ENCODE peak calls at places on chromosome 7, in eight cellular contexts. B, N, Q, G, C, J, R and H are unnamed samples.

GRCh38 chr7:47088329-47089067 is 493.4 kb downstream of the TNS3 start:
- DNase-seq in B (peak), N (peak), G (peak), R (no peak), J (no peak), C (peak), Q (no peak), H (no peak)

GRCh38 chr7:100974021-100974420 is 4.7 kb downstream of the MUC12 start:
- DNase-seq in Q (no peak), N (no peak), C (no peak), G (no peak), R (no peak), B (no peak), J (no peak), H (no peak)

GRCh38 chr7:140260767-140261486 is 84.1 kb upstream of the KDM7A start:
- DNase-seq in Q (no peak), B (no peak), J (no peak), N (no peak), R (no peak), G (no peak), C (no peak), H (no peak)

GRCh38 chr7:80749270-80749669 is 110.8 kb downstream of the CD36 start:
- DNase-seq in Q (no peak), G (no peak), B (no peak), N (no peak), R (no peak), C (no peak), J (no peak), H (no peak)

GRCh38 chr7:140176811-140177702 is at the start of gene KDM7A:
- DNase-seq in G (peak), N (peak), B (peak), R (peak), Q (peak), C (peak), J (peak), H (peak)

GRCh38 chr7:85887133-85887532 is 700.3 kb upstream of the SEMA3D start:
- DNase-seq in J (no peak), B (no peak), C (no peak), G (no peak), N (no peak), R (no peak), Q (no peak), H (no peak)

GRCh38 chr7:106405697-106406141 is 120.9 kb upstream of the NAMPT start:
- DNase-seq in N (peak), R (no peak), C (no peak), Q (no peak), G (no peak), J (no peak), B (no peak), H (no peak)

GRCh38 chr7:129664029-129665012 is 52.8 kb downstream of the NRF1 start:
- DNase-seq in G (peak), N (peak), J (no peak), C (peak), Q (no peak), R (peak), B (no peak), H (no peak)

GRCh38 chr7:75565129-75565528 is 73.0 kb downstream of the SPDYE5 start:
- DNase-seq in N (no peak), B (no peak), C (peak), R (no peak), J (no peak), Q (no peak), G (peak), H (no peak)

GRCh38 chr7:155865830-155866545 is 53.7 kb upstream of the SHH start:
- DNase-seq in R (no peak), J (no peak), N (no peak), B (no peak), Q (no peak), G (no peak), C (no peak), H (no peak)

GRCh38 chr7:40470111-40470736 is 335.4 kb downstream of the SUGCT start:
- DNase-seq in R (no peak), N (no peak), Q (no peak), G (peak), C (no peak), B (no peak), J (no peak), H (no peak)

GRCh38 chr7:108809356-108809755 is 239.7 kb downstream of the DNAJB9 start:
- DNase-seq in B (no peak), R (no peak), N (no peak), Q (no peak), C (no peak), J (no peak), G (no peak), H (no peak)